ENCODE peak calls at places on chromosomes 3 and 15, in nine cellular contexts. One of them, this sample, is unnamed.

GRCh38 chr3:45574067-45574494 is 20.5 kb upstream of the LIMD1 start:
- DNase-seq in foreskin fibroblast: no peak
- DNase-seq in Peyer's patch: no peak
- DNase-seq in activated CD8-positive, alpha-beta T cell treated with anti-CD3 and anti-CD28 coated beads for 36 hours: no peak
- DNase-seq in choroid plexus epithelial cell: no peak
- DNase-seq in activated B cell treated with CpG ODN at 0.5 μM for 24 hours: no peak
- DNase-seq in progenitor cell of endocrine pancreas: no peak
- DNase-seq in cardiac fibroblast: no peak
- DNase-seq in A673: no peak
- DNase-seq in this sample: no peak

GRCh38 chr3:127929818-127930217 is 14.8 kb downstream of the KBTBD12 start:
- DNase-seq in foreskin fibroblast: no peak
- DNase-seq in Peyer's patch: no peak
- DNase-seq in activated CD8-positive, alpha-beta T cell treated with anti-CD3 and anti-CD28 coated beads for 36 hours: no peak
- DNase-seq in choroid plexus epithelial cell: no peak
- DNase-seq in activated B cell treated with CpG ODN at 0.5 μM for 24 hours: no peak
- DNase-seq in progenitor cell of endocrine pancreas: no peak
- DNase-seq in cardiac fibroblast: no peak
- DNase-seq in A673: no peak
- DNase-seq in this sample: no peak

GRCh38 chr3:51388286-51389029 is 2.6 kb upstream of the RBM15B start:
- DNase-seq in foreskin fibroblast: no peak
- DNase-seq in Peyer's patch: no peak
- DNase-seq in activated CD8-positive, alpha-beta T cell treated with anti-CD3 and anti-CD28 coated beads for 36 hours: no peak
- DNase-seq in choroid plexus epithelial cell: peak
- DNase-seq in activated B cell treated with CpG ODN at 0.5 μM for 24 hours: no peak
- DNase-seq in progenitor cell of endocrine pancreas: no peak
- DNase-seq in cardiac fibroblast: no peak
- DNase-seq in A673: peak
- DNase-seq in this sample: no peak

GRCh38 chr3:167876603-167877325 is 141.2 kb downstream of the SERPINI1 start:
- DNase-seq in foreskin fibroblast: peak
- DNase-seq in Peyer's patch: no peak
- DNase-seq in activated CD8-positive, alpha-beta T cell treated with anti-CD3 and anti-CD28 coated beads for 36 hours: no peak
- DNase-seq in choroid plexus epithelial cell: peak
- DNase-seq in activated B cell treated with CpG ODN at 0.5 μM for 24 hours: no peak
- DNase-seq in progenitor cell of endocrine pancreas: no peak
- DNase-seq in cardiac fibroblast: peak
- DNase-seq in A673: peak
- DNase-seq in this sample: no peak

GRCh38 chr3:52062499-52062898 is 6.1 kb upstream of the DUSP7 start:
- DNase-seq in foreskin fibroblast: peak
- DNase-seq in Peyer's patch: no peak
- DNase-seq in activated CD8-positive, alpha-beta T cell treated with anti-CD3 and anti-CD28 coated beads for 36 hours: no peak
- DNase-seq in choroid plexus epithelial cell: peak
- DNase-seq in activated B cell treated with CpG ODN at 0.5 μM for 24 hours: no peak
- DNase-seq in progenitor cell of endocrine pancreas: no peak
- DNase-seq in cardiac fibroblast: peak
- DNase-seq in A673: no peak
- DNase-seq in this sample: no peak

GRCh38 chr3:131231710-131232348 is 149.7 kb upstream of the NUDT16 start:
- DNase-seq in foreskin fibroblast: no peak
- DNase-seq in Peyer's patch: no peak
- DNase-seq in activated CD8-positive, alpha-beta T cell treated with anti-CD3 and anti-CD28 coated beads for 36 hours: no peak
- DNase-seq in choroid plexus epithelial cell: peak
- DNase-seq in activated B cell treated with CpG ODN at 0.5 μM for 24 hours: no peak
- DNase-seq in progenitor cell of endocrine pancreas: no peak
- DNase-seq in cardiac fibroblast: peak
- DNase-seq in A673: peak
- DNase-seq in this sample: no peak

GRCh38 chr3:112149136-112149535 is 16.1 kb upstream of the GCSAM start:
- DNase-seq in foreskin fibroblast: no peak
- DNase-seq in Peyer's patch: no peak
- DNase-seq in activated CD8-positive, alpha-beta T cell treated with anti-CD3 and anti-CD28 coated beads for 36 hours: no peak
- DNase-seq in choroid plexus epithelial cell: no peak
- DNase-seq in activated B cell treated with CpG ODN at 0.5 μM for 24 hours: no peak
- DNase-seq in progenitor cell of endocrine pancreas: no peak
- DNase-seq in cardiac fibroblast: no peak
- DNase-seq in A673: no peak
- DNase-seq in this sample: no peak

GRCh38 chr15:70362911-70363310 is 265.2 kb upstream of the TLE3 start:
- DNase-seq in foreskin fibroblast: no peak
- DNase-seq in Peyer's patch: peak
- DNase-seq in activated CD8-positive, alpha-beta T cell treated with anti-CD3 and anti-CD28 coated beads for 36 hours: no peak
- DNase-seq in choroid plexus epithelial cell: peak
- DNase-seq in activated B cell treated with CpG ODN at 0.5 μM for 24 hours: no peak
- DNase-seq in progenitor cell of endocrine pancreas: no peak
- DNase-seq in cardiac fibroblast: peak
- DNase-seq in A673: peak
- DNase-seq in this sample: peak

GRCh38 chr3:140086642-140087041 is 151.7 kb downstream of the CLSTN2 start:
- DNase-seq in foreskin fibroblast: no peak
- DNase-seq in Peyer's patch: no peak
- DNase-seq in activated CD8-positive, alpha-beta T cell treated with anti-CD3 and anti-CD28 coated beads for 36 hours: no peak
- DNase-seq in choroid plexus epithelial cell: no peak
- DNase-seq in activated B cell treated with CpG ODN at 0.5 μM for 24 hours: no peak
- DNase-seq in progenitor cell of endocrine pancreas: no peak
- DNase-seq in cardiac fibroblast: no peak
- DNase-seq in A673: no peak
- DNase-seq in this sample: no peak

GRCh38 chr15:48905216-48905615 is 27.3 kb downstream of the EID1 start:
- DNase-seq in foreskin fibroblast: no peak
- DNase-seq in Peyer's patch: no peak
- DNase-seq in activated CD8-positive, alpha-beta T cell treated with anti-CD3 and anti-CD28 coated beads for 36 hours: no peak
- DNase-seq in choroid plexus epithelial cell: no peak
- DNase-seq in activated B cell treated with CpG ODN at 0.5 μM for 24 hours: no peak
- DNase-seq in progenitor cell of endocrine pancreas: no peak
- DNase-seq in cardiac fibroblast: no peak
- DNase-seq in A673: no peak
- DNase-seq in this sample: no peak

GRCh38 chr3:101193957-101194356 is 126.4 kb downstream of the IMPG2 start:
- DNase-seq in foreskin fibroblast: peak
- DNase-seq in Peyer's patch: no peak
- DNase-seq in activated CD8-positive, alpha-beta T cell treated with anti-CD3 and anti-CD28 coated beads for 36 hours: no peak
- DNase-seq in choroid plexus epithelial cell: peak
- DNase-seq in activated B cell treated with CpG ODN at 0.5 μM for 24 hours: no peak
- DNase-seq in progenitor cell of endocrine pancreas: no peak
- DNase-seq in cardiac fibroblast: peak
- DNase-seq in A673: no peak
- DNase-seq in this sample: no peak

GRCh38 chr3:180280601-180281000 is 243.9 kb upstream of the PEX5L start:
- DNase-seq in foreskin fibroblast: peak
- DNase-seq in Peyer's patch: no peak
- DNase-seq in activated CD8-positive, alpha-beta T cell treated with anti-CD3 and anti-CD28 coated beads for 36 hours: no peak
- DNase-seq in choroid plexus epithelial cell: no peak
- DNase-seq in activated B cell treated with CpG ODN at 0.5 μM for 24 hours: no peak
- DNase-seq in progenitor cell of endocrine pancreas: no peak
- DNase-seq in cardiac fibroblast: peak
- DNase-seq in A673: no peak
- DNase-seq in this sample: no peak

GRCh38 chr3:130276203-130276803 is 69.2 kb upstream of the COL6A5 start:
- DNase-seq in foreskin fibroblast: peak
- DNase-seq in Peyer's patch: no peak
- DNase-seq in activated CD8-positive, alpha-beta T cell treated with anti-CD3 and anti-CD28 coated beads for 36 hours: peak
- DNase-seq in choroid plexus epithelial cell: peak
- DNase-seq in activated B cell treated with CpG ODN at 0.5 μM for 24 hours: no peak
- DNase-seq in progenitor cell of endocrine pancreas: no peak
- DNase-seq in cardiac fibroblast: peak
- DNase-seq in A673: peak
- DNase-seq in this sample: no peak

GRCh38 chr15:92616621-92617179 is 38.9 kb downstream of the FAM174B start:
- DNase-seq in foreskin fibroblast: no peak
- DNase-seq in Peyer's patch: no peak
- DNase-seq in activated CD8-positive, alpha-beta T cell treated with anti-CD3 and anti-CD28 coated beads for 36 hours: no peak
- DNase-seq in choroid plexus epithelial cell: no peak
- DNase-seq in activated B cell treated with CpG ODN at 0.5 μM for 24 hours: no peak
- DNase-seq in progenitor cell of endocrine pancreas: no peak
- DNase-seq in cardiac fibroblast: no peak
- DNase-seq in A673: no peak
- DNase-seq in this sample: no peak

GRCh38 chr15:73464602-73465001 is 21.6 kb downstream of the REC114 start:
- DNase-seq in foreskin fibroblast: no peak
- DNase-seq in Peyer's patch: no peak
- DNase-seq in activated CD8-positive, alpha-beta T cell treated with anti-CD3 and anti-CD28 coated beads for 36 hours: no peak
- DNase-seq in choroid plexus epithelial cell: peak
- DNase-seq in activated B cell treated with CpG ODN at 0.5 μM for 24 hours: no peak
- DNase-seq in progenitor cell of endocrine pancreas: no peak
- DNase-seq in cardiac fibroblast: peak
- DNase-seq in A673: peak
- DNase-seq in this sample: no peak

GRCh38 chr3:189001559-189001958 is 170.2 kb upstream of the TPRG1 start:
- DNase-seq in foreskin fibroblast: peak
- DNase-seq in Peyer's patch: no peak
- DNase-seq in activated CD8-positive, alpha-beta T cell treated with anti-CD3 and anti-CD28 coated beads for 36 hours: no peak
- DNase-seq in choroid plexus epithelial cell: peak
- DNase-seq in activated B cell treated with CpG ODN at 0.5 μM for 24 hours: no peak
- DNase-seq in progenitor cell of endocrine pancreas: no peak
- DNase-seq in cardiac fibroblast: peak
- DNase-seq in A673: peak
- DNase-seq in this sample: no peak

GRCh38 chr3:194070634-194071409 is 65.1 kb upstream of the HES1 start:
- DNase-seq in foreskin fibroblast: peak
- DNase-seq in Peyer's patch: peak
- DNase-seq in activated CD8-positive, alpha-beta T cell treated with anti-CD3 and anti-CD28 coated beads for 36 hours: peak
- DNase-seq in choroid plexus epithelial cell: peak
- DNase-seq in activated B cell treated with CpG ODN at 0.5 μM for 24 hours: peak
- DNase-seq in progenitor cell of endocrine pancreas: peak
- DNase-seq in cardiac fibroblast: peak
- DNase-seq in A673: peak
- DNase-seq in this sample: peak

GRCh38 chr3:58404396-58404795 is 29.2 kb downstream of the PDHB start:
- DNase-seq in foreskin fibroblast: peak
- DNase-seq in Peyer's patch: no peak
- DNase-seq in activated CD8-positive, alpha-beta T cell treated with anti-CD3 and anti-CD28 coated beads for 36 hours: no peak
- DNase-seq in choroid plexus epithelial cell: peak
- DNase-seq in activated B cell treated with CpG ODN at 0.5 μM for 24 hours: no peak
- DNase-seq in progenitor cell of endocrine pancreas: no peak
- DNase-seq in cardiac fibroblast: peak
- DNase-seq in A673: no peak
- DNase-seq in this sample: no peak

GRCh38 chr3:52109556-52110380 is 44.5 kb downstream of the POC1A start:
- DNase-seq in foreskin fibroblast: no peak
- DNase-seq in Peyer's patch: no peak
- DNase-seq in activated CD8-positive, alpha-beta T cell treated with anti-CD3 and anti-CD28 coated beads for 36 hours: no peak
- DNase-seq in choroid plexus epithelial cell: peak
- DNase-seq in activated B cell treated with CpG ODN at 0.5 μM for 24 hours: no peak
- DNase-seq in progenitor cell of endocrine pancreas: no peak
- DNase-seq in cardiac fibroblast: no peak
- DNase-seq in A673: no peak
- DNase-seq in this sample: no peak

GRCh38 chr3:39103324-39103693 is 4.1 kb downstream of the GORASP1 start:
- DNase-seq in foreskin fibroblast: no peak
- DNase-seq in Peyer's patch: no peak
- DNase-seq in activated CD8-positive, alpha-beta T cell treated with anti-CD3 and anti-CD28 coated beads for 36 hours: no peak
- DNase-seq in choroid plexus epithelial cell: no peak
- DNase-seq in activated B cell treated with CpG ODN at 0.5 μM for 24 hours: no peak
- DNase-seq in progenitor cell of endocrine pancreas: no peak
- DNase-seq in cardiac fibroblast: no peak
- DNase-seq in A673: no peak
- DNase-seq in this sample: no peak
- TF ChIP-seq CTCF in foreskin fibroblast: peak
- TF ChIP-seq CTCF in Peyer's patch: no peak
- TF ChIP-seq CTCF in activated CD8-positive, alpha-beta T cell treated with anti-CD3 and anti-CD28 coated beads for 36 hours: no peak
- TF ChIP-seq CTCF in choroid plexus epithelial cell: peak
- TF ChIP-seq CTCF in activated B cell treated with CpG ODN at 0.5 μM for 24 hours: no peak
- TF ChIP-seq CTCF in progenitor cell of endocrine pancreas: no peak
- TF ChIP-seq CTCF in cardiac fibroblast: peak
- TF ChIP-seq CTCF in A673: no peak
- TF ChIP-seq CTCF in this sample: no peak

DNA sequence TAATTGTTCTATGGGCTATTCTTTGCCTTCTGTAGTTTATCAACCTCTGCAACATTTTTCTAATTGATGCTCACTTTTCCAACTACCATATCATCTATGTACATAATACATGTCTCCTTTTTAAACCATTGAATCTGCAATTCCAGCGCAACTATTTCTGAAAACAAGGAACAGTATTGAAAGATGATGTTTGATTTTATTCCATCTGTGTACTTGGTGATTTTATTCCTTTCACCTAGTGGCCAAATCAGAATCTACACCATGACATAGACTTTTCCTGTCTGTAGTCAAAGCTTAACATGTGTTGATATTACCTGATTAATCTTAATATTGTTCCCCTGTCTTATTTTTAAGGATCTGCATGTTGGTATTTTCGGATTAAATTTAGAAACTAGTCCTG is 13.0 kb downstream of the NKTR start:
- DNase-seq in foreskin fibroblast: no peak
- DNase-seq in Peyer's patch: no peak
- DNase-seq in activated CD8-positive, alpha-beta T cell treated with anti-CD3 and anti-CD28 coated beads for 36 hours: no peak
- DNase-seq in choroid plexus epithelial cell: peak
- DNase-seq in activated B cell treated with CpG ODN at 0.5 μM for 24 hours: no peak
- DNase-seq in progenitor cell of endocrine pancreas: no peak
- DNase-seq in cardiac fibroblast: peak
- DNase-seq in A673: no peak
- DNase-seq in this sample: no peak
- TF ChIP-seq CTCF in foreskin fibroblast: peak
- TF ChIP-seq CTCF in Peyer's patch: peak
- TF ChIP-seq CTCF in activated CD8-positive, alpha-beta T cell treated with anti-CD3 and anti-CD28 coated beads for 36 hours: peak
- TF ChIP-seq CTCF in choroid plexus epithelial cell: peak
- TF ChIP-seq CTCF in activated B cell treated with CpG ODN at 0.5 μM for 24 hours: no peak
- TF ChIP-seq CTCF in progenitor cell of endocrine pancreas: peak
- TF ChIP-seq CTCF in cardiac fibroblast: peak
- TF ChIP-seq CTCF in A673: peak
- TF ChIP-seq CTCF in this sample: peak

DNA sequence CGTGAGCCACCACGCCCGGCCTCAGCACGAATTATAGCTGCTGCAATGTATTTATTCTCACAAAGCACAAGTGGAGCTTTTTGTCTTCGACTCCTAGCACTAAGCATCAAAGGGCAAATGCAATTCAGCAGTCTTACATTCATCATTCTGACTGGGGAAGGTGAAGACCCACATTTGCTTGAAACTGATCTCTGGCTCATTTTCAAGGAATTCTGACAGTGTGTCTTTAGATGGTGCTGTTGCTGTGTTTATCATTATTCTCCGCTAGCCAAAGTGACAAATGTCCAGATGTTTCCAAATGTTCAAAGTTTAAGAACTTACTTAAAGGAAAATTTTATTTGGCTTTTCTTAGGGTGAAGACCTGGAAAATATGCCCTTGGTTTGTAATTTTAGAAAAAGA is 55.9 kb downstream of the SGO1 start:
- DNase-seq in foreskin fibroblast: no peak
- DNase-seq in Peyer's patch: no peak
- DNase-seq in activated CD8-positive, alpha-beta T cell treated with anti-CD3 and anti-CD28 coated beads for 36 hours: no peak
- DNase-seq in choroid plexus epithelial cell: no peak
- DNase-seq in activated B cell treated with CpG ODN at 0.5 μM for 24 hours: no peak
- DNase-seq in progenitor cell of endocrine pancreas: no peak
- DNase-seq in cardiac fibroblast: no peak
- DNase-seq in A673: no peak
- DNase-seq in this sample: no peak
- TF ChIP-seq CTCF in foreskin fibroblast: no peak
- TF ChIP-seq CTCF in Peyer's patch: no peak
- TF ChIP-seq CTCF in activated CD8-positive, alpha-beta T cell treated with anti-CD3 and anti-CD28 coated beads for 36 hours: no peak
- TF ChIP-seq CTCF in choroid plexus epithelial cell: no peak
- TF ChIP-seq CTCF in activated B cell treated with CpG ODN at 0.5 μM for 24 hours: no peak
- TF ChIP-seq CTCF in progenitor cell of endocrine pancreas: no peak
- TF ChIP-seq CTCF in cardiac fibroblast: no peak
- TF ChIP-seq CTCF in A673: peak
- TF ChIP-seq CTCF in this sample: no peak

DNA sequence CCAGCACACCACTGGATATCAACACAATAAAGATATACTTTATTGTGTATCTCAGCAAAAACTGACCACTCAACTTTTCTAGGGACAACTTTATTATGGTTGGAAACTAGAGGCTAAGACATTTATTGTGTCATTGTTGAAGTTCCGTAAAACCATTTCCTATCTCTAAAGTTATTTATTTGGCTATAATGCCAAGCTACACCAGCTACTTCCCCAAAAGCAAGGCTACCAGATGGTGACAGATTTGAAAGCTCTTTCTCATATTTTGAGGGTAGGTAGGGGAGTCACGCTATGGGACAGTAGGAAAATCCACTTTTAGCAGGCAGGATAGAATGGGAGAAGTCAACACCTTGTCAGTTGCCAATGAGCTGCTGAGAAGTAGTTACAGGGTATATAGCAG is 834.6 kb upstream of the CFAP20DC start:
- DNase-seq in foreskin fibroblast: no peak
- DNase-seq in Peyer's patch: no peak
- DNase-seq in activated CD8-positive, alpha-beta T cell treated with anti-CD3 and anti-CD28 coated beads for 36 hours: no peak
- DNase-seq in choroid plexus epithelial cell: no peak
- DNase-seq in activated B cell treated with CpG ODN at 0.5 μM for 24 hours: no peak
- DNase-seq in progenitor cell of endocrine pancreas: no peak
- DNase-seq in cardiac fibroblast: no peak
- DNase-seq in A673: no peak
- DNase-seq in this sample: no peak
- TF ChIP-seq CTCF in foreskin fibroblast: no peak
- TF ChIP-seq CTCF in Peyer's patch: no peak
- TF ChIP-seq CTCF in activated CD8-positive, alpha-beta T cell treated with anti-CD3 and anti-CD28 coated beads for 36 hours: no peak
- TF ChIP-seq CTCF in choroid plexus epithelial cell: no peak
- TF ChIP-seq CTCF in activated B cell treated with CpG ODN at 0.5 μM for 24 hours: no peak
- TF ChIP-seq CTCF in progenitor cell of endocrine pancreas: no peak
- TF ChIP-seq CTCF in cardiac fibroblast: no peak
- TF ChIP-seq CTCF in A673: no peak
- TF ChIP-seq CTCF in this sample: no peak

This sample was measured in type B pancreatic cell.